ENCODE peak calls at places on chromosome 5, in six cellular contexts. One of them, this sample, is unnamed.

GRCh38 chr5:151155149-151155776 is 2.3 kb downstream of the ANXA6 start:
- DNase-seq in activated CD4-positive, alpha-beta T cell treated with anti-CD3 and anti-CD28 coated beads, Interleukin-2, amount 50 U/mL, for 4 hours: no peak
- DNase-seq in HuH-7: no peak
- DNase-seq in AG10803: peak
- DNase-seq in Daoy: peak
- DNase-seq in activated naive CD4-positive, alpha-beta T cell: peak
- DNase-seq in this sample: no peak

GRCh38 chr5:101590384-101590783 is 687.3 kb upstream of the ST8SIA4 start:
- DNase-seq in activated CD4-positive, alpha-beta T cell treated with anti-CD3 and anti-CD28 coated beads, Interleukin-2, amount 50 U/mL, for 4 hours: no peak
- DNase-seq in AG10803: no peak
- DNase-seq in Daoy: no peak
- DNase-seq in HuH-7: no peak
- DNase-seq in activated naive CD4-positive, alpha-beta T cell: no peak
- DNase-seq in this sample: no peak

GRCh38 chr5:145685417-145685816 is 149.7 kb downstream of the PRELID2 start:
- DNase-seq in HuH-7: no peak
- DNase-seq in AG10803: no peak
- DNase-seq in Daoy: no peak
- DNase-seq in activated CD4-positive, alpha-beta T cell treated with anti-CD3 and anti-CD28 coated beads, Interleukin-2, amount 50 U/mL, for 4 hours: no peak
- DNase-seq in activated naive CD4-positive, alpha-beta T cell: no peak
- DNase-seq in this sample: no peak

GRCh38 chr5:180093651-180094382 is 22.3 kb upstream of the RNF130 start:
- DNase-seq in activated naive CD4-positive, alpha-beta T cell: no peak
- DNase-seq in activated CD4-positive, alpha-beta T cell treated with anti-CD3 and anti-CD28 coated beads, Interleukin-2, amount 50 U/mL, for 4 hours: no peak
- DNase-seq in Daoy: no peak
- DNase-seq in AG10803: no peak
- DNase-seq in HuH-7: no peak
- DNase-seq in this sample: no peak

GRCh38 chr5:74034738-74035137 is 408.7 kb downstream of the ARHGEF28 start:
- DNase-seq in activated naive CD4-positive, alpha-beta T cell: no peak
- DNase-seq in HuH-7: no peak
- DNase-seq in activated CD4-positive, alpha-beta T cell treated with anti-CD3 and anti-CD28 coated beads, Interleukin-2, amount 50 U/mL, for 4 hours: no peak
- DNase-seq in AG10803: peak
- DNase-seq in Daoy: peak
- DNase-seq in this sample: no peak

GRCh38 chr5:111775224-111775623 is 18.2 kb upstream of the NREP start:
- DNase-seq in activated naive CD4-positive, alpha-beta T cell: no peak
- DNase-seq in Daoy: no peak
- DNase-seq in AG10803: peak
- DNase-seq in activated CD4-positive, alpha-beta T cell treated with anti-CD3 and anti-CD28 coated beads, Interleukin-2, amount 50 U/mL, for 4 hours: no peak
- DNase-seq in HuH-7: no peak
- DNase-seq in this sample: no peak

GRCh38 chr5:29518176-29518575 is 1675.3 kb upstream of the CDH6 start:
- DNase-seq in HuH-7: no peak
- DNase-seq in AG10803: no peak
- DNase-seq in activated CD4-positive, alpha-beta T cell treated with anti-CD3 and anti-CD28 coated beads, Interleukin-2, amount 50 U/mL, for 4 hours: no peak
- DNase-seq in activated naive CD4-positive, alpha-beta T cell: no peak
- DNase-seq in Daoy: no peak
- DNase-seq in this sample: no peak

GRCh38 chr5:81601912-81602311 is 149.0 kb downstream of the SSBP2 start:
- DNase-seq in HuH-7: no peak
- DNase-seq in AG10803: no peak
- DNase-seq in activated CD4-positive, alpha-beta T cell treated with anti-CD3 and anti-CD28 coated beads, Interleukin-2, amount 50 U/mL, for 4 hours: no peak
- DNase-seq in activated naive CD4-positive, alpha-beta T cell: no peak
- DNase-seq in Daoy: peak
- DNase-seq in this sample: no peak

GRCh38 chr5:150181035-150181434 is 8.8 kb upstream of the SLC6A7 start:
- DNase-seq in Daoy: peak
- DNase-seq in AG10803: peak
- DNase-seq in HuH-7: no peak
- DNase-seq in activated CD4-positive, alpha-beta T cell treated with anti-CD3 and anti-CD28 coated beads, Interleukin-2, amount 50 U/mL, for 4 hours: no peak
- DNase-seq in activated naive CD4-positive, alpha-beta T cell: no peak
- DNase-seq in this sample: no peak

GRCh38 chr5:98454904-98455303 is 318.6 kb upstream of the RGMB start:
- DNase-seq in AG10803: peak
- DNase-seq in activated CD4-positive, alpha-beta T cell treated with anti-CD3 and anti-CD28 coated beads, Interleukin-2, amount 50 U/mL, for 4 hours: no peak
- DNase-seq in Daoy: peak
- DNase-seq in activated naive CD4-positive, alpha-beta T cell: no peak
- DNase-seq in HuH-7: no peak
- DNase-seq in this sample: no peak

GRCh38 chr5:149674686-149675085 is 55.4 kb upstream of the PPARGC1B start:
- DNase-seq in HuH-7: no peak
- DNase-seq in AG10803: no peak
- DNase-seq in Daoy: no peak
- DNase-seq in activated naive CD4-positive, alpha-beta T cell: no peak
- DNase-seq in activated CD4-positive, alpha-beta T cell treated with anti-CD3 and anti-CD28 coated beads, Interleukin-2, amount 50 U/mL, for 4 hours: no peak
- DNase-seq in this sample: no peak

This sample was measured in NCI-H774.